ENCODE peak calls at places on chromosomes 2 and 18, in four cellular contexts. One of them, this sample, is unnamed.
A peak's percentile ranks its signal among the peaks of the same experiment; 100 is the strongest.

GRCh38 chr18:1965016-1965415 is 606.3 kb downstream of the METTL4 start:
- DNase-seq in sigmoid colon: no peak
- DNase-seq in stomach: no peak
- DNase-seq in prostate gland: no peak
- DNase-seq in this sample: no peak

GRCh38 chr18:79740741-79741700 is 56.7 kb upstream of the KCNG2 start:
- DNase-seq in sigmoid colon: peak; percentile 53
- DNase-seq in stomach: no peak
- DNase-seq in prostate gland: no peak
- DNase-seq in this sample: no peak

GRCh38 chr2:120978359-120979050 is 242.8 kb downstream of the GLI2 start:
- DNase-seq in sigmoid colon: no peak
- DNase-seq in stomach: no peak
- DNase-seq in prostate gland: no peak
- DNase-seq in this sample: no peak

GRCh38 chr2:168064011-168064998 is 183.1 kb downstream of the STK39 start:
- DNase-seq in sigmoid colon: no peak
- DNase-seq in stomach: no peak
- DNase-seq in prostate gland: no peak
- DNase-seq in this sample: no peak

GRCh38 chr2:176188969-176189665 is 649 bp downstream of the HOXD1 start:
- DNase-seq in sigmoid colon: no peak
- DNase-seq in stomach: no peak
- DNase-seq in prostate gland: no peak
- DNase-seq in this sample: peak; percentile 29

GRCh38 chr2:50952596-50952995 is 79.3 kb downstream of the NRXN1 start:
- DNase-seq in sigmoid colon: no peak
- DNase-seq in stomach: no peak
- DNase-seq in prostate gland: no peak
- DNase-seq in this sample: no peak

GRCh38 chr2:37005118-37005868 is 39.0 kb upstream of the STRN start:
- DNase-seq in sigmoid colon: no peak
- DNase-seq in stomach: no peak
- DNase-seq in prostate gland: no peak
- DNase-seq in this sample: no peak

GRCh38 chr2:217837001-217837491 is 165.7 kb downstream of the TNS1 start:
- DNase-seq in sigmoid colon: peak; percentile 97
- DNase-seq in stomach: peak; percentile 52
- DNase-seq in prostate gland: peak; percentile 72
- DNase-seq in this sample: peak; percentile 39

GRCh38 chr2:203594541-203594940 is 59.4 kb upstream of the RAPH1 start:
- DNase-seq in sigmoid colon: no peak
- DNase-seq in stomach: no peak
- DNase-seq in prostate gland: no peak
- DNase-seq in this sample: no peak

GRCh38 chr2:238731961-238732360 is 115.9 kb upstream of the TWIST2 start:
- DNase-seq in sigmoid colon: no peak
- DNase-seq in stomach: no peak
- DNase-seq in prostate gland: no peak
- DNase-seq in this sample: no peak

GRCh38 chr2:218959141-218959731 is at the start of gene CDK5R2:
- DNase-seq in sigmoid colon: peak; percentile 76
- DNase-seq in stomach: peak; percentile 65
- DNase-seq in prostate gland: peak; percentile 51
- DNase-seq in this sample: peak; percentile 94
- H3K27me3 ChIP-seq in sigmoid colon: peaks cover 61% of the 10 kb centered on the region
- H3K27me3 ChIP-seq in stomach: peaks cover 100% of the 10 kb centered on the region
- H3K27me3 ChIP-seq in prostate gland: peaks cover 43% of the 10 kb centered on the region
- H3K27me3 ChIP-seq in this sample: no peaks in the 10 kb centered on the region

DNA sequence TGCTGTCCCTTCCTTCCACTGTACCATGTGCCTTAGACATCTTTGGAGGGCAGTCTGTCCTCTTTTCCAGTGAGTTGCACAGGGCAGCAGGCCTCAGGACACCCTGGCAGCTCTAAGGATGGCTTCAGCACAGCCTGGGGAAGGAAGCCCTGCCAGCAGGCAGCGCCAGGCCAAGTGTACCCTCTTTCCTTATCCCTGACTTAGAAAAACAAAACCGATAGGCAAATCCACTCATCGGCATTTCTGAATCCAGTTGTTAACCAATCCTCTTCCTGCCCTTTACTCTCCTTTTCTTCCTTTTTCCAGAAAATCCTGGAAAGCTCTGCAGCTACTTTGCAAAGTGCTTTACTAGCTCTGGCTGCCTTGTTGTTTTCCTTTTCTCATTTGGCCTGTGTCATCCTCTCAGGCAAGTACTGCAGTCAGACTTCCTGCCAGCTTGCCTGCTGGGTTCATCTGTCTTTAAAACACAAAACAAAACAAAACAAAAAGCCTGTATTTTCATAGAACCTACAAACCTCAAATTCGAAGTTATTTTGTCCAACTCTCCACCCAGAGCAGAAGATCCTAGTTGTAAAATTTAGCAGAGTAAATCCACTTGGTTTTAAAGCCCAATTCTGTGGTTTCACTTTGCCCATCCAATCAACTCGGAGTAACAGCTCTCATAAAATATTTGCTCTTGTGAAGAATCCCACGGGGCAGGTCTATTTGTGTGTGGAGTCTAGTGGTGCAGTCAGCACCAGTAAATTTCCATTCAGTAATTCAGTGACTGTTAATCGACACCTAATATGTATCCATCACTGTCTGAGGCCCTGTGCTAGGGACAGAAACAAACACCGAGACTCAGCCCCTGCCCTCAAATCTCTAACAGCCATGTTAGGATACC is 45.2 kb downstream of the PCBP1 start:
- DNase-seq in sigmoid colon: no peak
- DNase-seq in stomach: peak; percentile 55
- DNase-seq in prostate gland: peak; percentile 66
- DNase-seq in this sample: peak; percentile 56
- TF ChIP-seq POLR2A in sigmoid colon: peak; percentile 12
- TF ChIP-seq POLR2A in stomach: no peak
- TF ChIP-seq POLR2A in prostate gland: peak; percentile 71
- TF ChIP-seq POLR2A in this sample: no peak

GRCh38 chr2:54579682-54580349 is 123.7 kb downstream of the SPTBN1 start:
- DNase-seq in sigmoid colon: no peak
- DNase-seq in stomach: peak; percentile 57
- DNase-seq in prostate gland: peak; percentile 27
- DNase-seq in this sample: no peak

GRCh38 chr2:54579061-54579681 is 123.0 kb downstream of the SPTBN1 start:
- DNase-seq in sigmoid colon: no peak
- DNase-seq in stomach: no peak
- DNase-seq in prostate gland: no peak
- DNase-seq in this sample: no peak

GRCh38 chr2:54577035-54577434 is 120.9 kb downstream of the SPTBN1 start:
- DNase-seq in sigmoid colon: peak; percentile 74
- DNase-seq in stomach: peak; percentile 90
- DNase-seq in prostate gland: peak; percentile 32
- DNase-seq in this sample: no peak

GRCh38 chr2:54577944-54578667 is 122.0 kb downstream of the SPTBN1 start:
- DNase-seq in sigmoid colon: no peak
- DNase-seq in stomach: no peak
- DNase-seq in prostate gland: no peak
- DNase-seq in this sample: no peak

GRCh38 chr2:54578668-54579045 is 122.5 kb downstream of the SPTBN1 start:
- DNase-seq in sigmoid colon: no peak
- DNase-seq in stomach: no peak
- DNase-seq in prostate gland: no peak
- DNase-seq in this sample: no peak
- H3K4me1 ChIP-seq in sigmoid colon: peaks cover 45% of the 10 kb centered on the region
- H3K4me1 ChIP-seq in stomach: peaks cover 88% of the 10 kb centered on the region
- H3K4me1 ChIP-seq in prostate gland: peaks cover 4% of the 10 kb centered on the region
- H3K4me1 ChIP-seq in this sample: peaks cover 25% of the 10 kb centered on the region

GRCh38 chr2:232369126-232369955 is 9.2 kb upstream of the ALPP start:
- DNase-seq in sigmoid colon: peak; percentile 48
- DNase-seq in stomach: no peak
- DNase-seq in prostate gland: no peak
- DNase-seq in this sample: no peak
- H3K27me3 ChIP-seq in sigmoid colon: no peaks in the 10 kb centered on the region
- H3K27me3 ChIP-seq in stomach: peaks cover 16% of the 10 kb centered on the region
- H3K27me3 ChIP-seq in prostate gland: no peaks in the 10 kb centered on the region
- H3K27me3 ChIP-seq in this sample: no peaks in the 10 kb centered on the region

GRCh38 chr2:30400151-30400954 is 46.7 kb upstream of the LCLAT1 start:
- DNase-seq in sigmoid colon: no peak
- DNase-seq in stomach: no peak
- DNase-seq in prostate gland: no peak
- DNase-seq in this sample: no peak

GRCh38 chr2:30398488-30398887 is 48.6 kb upstream of the LCLAT1 start:
- DNase-seq in sigmoid colon: no peak
- DNase-seq in stomach: no peak
- DNase-seq in prostate gland: no peak
- DNase-seq in this sample: no peak

GRCh38 chr2:30394096-30394495 is 53.0 kb upstream of the LCLAT1 start:
- DNase-seq in sigmoid colon: no peak
- DNase-seq in stomach: no peak
- DNase-seq in prostate gland: no peak
- DNase-seq in this sample: no peak

GRCh38 chr2:30396436-30397232 is 50.4 kb upstream of the LCLAT1 start:
- DNase-seq in sigmoid colon: no peak
- DNase-seq in stomach: no peak
- DNase-seq in prostate gland: no peak
- DNase-seq in this sample: no peak

DNA sequence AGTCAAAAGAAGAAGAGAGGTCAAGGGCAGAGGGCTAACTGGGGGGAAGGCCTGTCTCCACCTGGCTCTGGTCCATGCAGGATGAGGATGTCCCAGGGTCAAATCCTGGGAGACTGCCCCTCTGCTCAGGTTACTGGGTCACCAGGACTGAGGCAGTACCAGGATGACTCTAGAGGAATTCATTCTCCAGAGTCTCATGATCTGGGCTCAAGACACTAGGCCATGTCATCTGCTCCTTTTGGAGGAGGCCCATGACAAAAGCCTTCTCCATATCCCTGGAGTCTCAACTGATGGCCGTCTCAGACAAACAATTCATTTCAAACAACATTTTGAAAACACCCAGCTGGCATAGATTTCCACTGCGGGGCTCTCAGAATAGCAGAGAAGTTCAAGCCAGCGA is 49.0 kb upstream of the LCLAT1 start:
- DNase-seq in sigmoid colon: no peak
- DNase-seq in stomach: no peak
- DNase-seq in prostate gland: no peak
- DNase-seq in this sample: no peak
- TF ChIP-seq POLR2A in sigmoid colon: no peak
- TF ChIP-seq POLR2A in stomach: no peak
- TF ChIP-seq POLR2A in prostate gland: no peak
- TF ChIP-seq POLR2A in this sample: no peak

DNA sequence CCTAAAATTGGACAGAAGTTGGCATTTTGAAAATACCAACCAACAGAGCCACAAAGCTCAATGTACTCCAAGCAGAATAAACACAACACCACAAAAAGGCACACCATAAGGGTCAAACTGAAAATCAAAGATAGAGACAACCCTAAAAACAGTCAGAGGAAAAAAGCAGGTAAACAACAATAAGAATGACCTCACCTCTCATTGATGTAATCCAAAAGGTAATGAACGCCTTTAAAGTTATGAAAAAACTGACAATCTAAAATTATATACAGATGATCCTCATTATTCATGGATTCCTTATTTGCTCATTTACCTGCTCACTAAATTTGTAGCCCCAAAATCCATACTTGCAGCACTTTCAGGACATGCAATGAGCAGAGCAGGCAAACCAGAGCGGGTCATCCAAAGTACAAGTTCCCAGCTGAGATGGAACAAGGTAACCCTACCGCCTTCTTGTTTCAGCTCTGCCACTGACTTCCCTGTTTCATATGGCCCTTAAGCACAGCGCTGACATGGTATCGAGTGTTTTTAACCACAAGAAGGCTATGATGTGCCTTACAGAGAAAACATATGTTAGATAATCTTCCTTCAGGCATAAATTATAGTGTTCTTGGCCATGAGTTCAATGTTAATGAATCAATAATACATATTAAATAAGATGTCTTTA is 17.0 kb downstream of the RTN4 start:
- DNase-seq in sigmoid colon: no peak
- DNase-seq in stomach: no peak
- DNase-seq in prostate gland: no peak
- DNase-seq in this sample: no peak
- H3K4me1 ChIP-seq in sigmoid colon: peaks cover 71% of the 10 kb centered on the region
- H3K4me1 ChIP-seq in stomach: peaks cover 5% of the 10 kb centered on the region
- H3K4me1 ChIP-seq in prostate gland: no peaks in the 10 kb centered on the region
- H3K4me1 ChIP-seq in this sample: peaks cover 5% of the 10 kb centered on the region

DNA sequence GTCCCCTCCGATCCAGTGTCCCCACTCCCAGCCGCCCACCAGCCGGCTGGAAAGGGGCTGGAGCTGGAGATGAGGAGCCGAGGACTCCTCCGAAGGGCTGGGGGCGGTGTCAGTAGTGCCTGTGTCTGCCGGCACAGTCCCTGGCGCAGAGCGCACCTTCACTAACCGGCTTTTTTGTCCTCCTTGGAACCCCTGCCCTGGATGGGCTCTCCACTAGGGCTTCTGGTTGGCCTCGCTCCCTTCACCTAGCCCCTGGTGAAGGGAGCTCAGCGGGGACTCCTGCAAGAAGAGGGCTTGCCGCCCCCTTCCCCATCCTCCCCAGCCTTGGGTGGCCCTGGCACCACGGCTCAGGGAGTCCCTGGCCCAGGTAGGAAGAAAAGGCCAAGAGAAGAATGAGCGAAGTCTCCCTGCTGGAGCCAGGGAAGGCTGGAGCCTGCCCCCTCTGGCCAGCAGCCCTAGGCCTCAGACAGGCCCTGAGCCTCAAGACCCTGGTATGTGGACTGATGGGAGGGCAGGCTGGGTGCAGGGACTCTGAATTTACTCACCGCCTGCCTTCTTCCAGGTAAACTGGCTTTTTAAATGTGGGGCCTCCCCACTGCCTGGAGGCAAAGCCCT is 570 bp upstream of the ECEL1 start:
- DNase-seq in sigmoid colon: no peak
- DNase-seq in stomach: no peak
- DNase-seq in prostate gland: no peak
- DNase-seq in this sample: no peak
- H3K27me3 ChIP-seq in sigmoid colon: peaks cover 38% of the 10 kb centered on the region
- H3K27me3 ChIP-seq in stomach: peaks cover 91% of the 10 kb centered on the region
- H3K27me3 ChIP-seq in prostate gland: peaks cover 30% of the 10 kb centered on the region
- H3K27me3 ChIP-seq in this sample: no peaks in the 10 kb centered on the region

DNA sequence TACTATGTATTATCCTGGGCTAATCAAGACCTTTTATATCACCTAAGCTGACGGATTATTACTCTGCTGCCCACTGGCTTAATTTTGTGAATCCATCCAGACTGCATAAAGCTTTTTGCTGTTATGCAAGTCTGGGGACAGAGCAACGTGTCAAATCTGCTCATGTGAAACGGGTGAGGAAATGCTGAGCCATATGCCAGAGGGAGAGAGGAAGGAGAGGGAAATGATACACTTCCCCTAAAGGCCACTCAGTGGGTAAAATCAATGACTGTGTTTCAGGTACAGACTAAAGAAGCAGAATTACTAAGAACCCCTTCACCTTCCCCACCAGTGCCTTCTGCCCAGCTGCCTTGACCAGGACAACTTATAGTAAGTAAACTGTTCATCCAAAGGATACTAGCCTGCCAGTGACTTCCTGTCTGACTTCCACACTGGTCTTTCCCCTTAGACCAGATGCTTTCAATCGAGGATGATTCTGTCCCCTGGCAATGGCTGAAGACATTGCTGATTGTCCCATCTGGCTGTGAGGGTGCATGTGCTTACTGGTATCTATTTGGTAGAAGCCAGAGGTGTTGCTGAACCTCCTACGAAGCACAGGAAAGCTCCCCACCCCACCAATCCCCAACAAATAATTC is 43.0 kb downstream of the STAT1 start:
- DNase-seq in sigmoid colon: no peak
- DNase-seq in stomach: no peak
- DNase-seq in prostate gland: no peak
- DNase-seq in this sample: no peak
- TF ChIP-seq POLR2A in sigmoid colon: no peak
- TF ChIP-seq POLR2A in stomach: no peak
- TF ChIP-seq POLR2A in prostate gland: no peak
- TF ChIP-seq POLR2A in this sample: no peak

GRCh38 chr2:30363406-30363805 is 83.6 kb upstream of the LCLAT1 start:
- DNase-seq in sigmoid colon: no peak
- DNase-seq in stomach: no peak
- DNase-seq in prostate gland: no peak
- DNase-seq in this sample: no peak
- H3K4me1 ChIP-seq in sigmoid colon: peaks cover 48% of the 10 kb centered on the region
- H3K4me1 ChIP-seq in stomach: peaks cover 10% of the 10 kb centered on the region
- H3K4me1 ChIP-seq in prostate gland: no peaks in the 10 kb centered on the region
- H3K4me1 ChIP-seq in this sample: peaks cover 17% of the 10 kb centered on the region

This sample was measured in testis.